ENCODE peak calls at places on chromosomes 13 and 19, in six cellular contexts. P is right lobe of liver, T is kidney tubule cell, R is anterior cingulate cortex, W is upper lobe of right lung, G is fibroblast of mammary gland. I is an unnamed sample.

GRCh38 chr13:93425411-93425810 is 198.8 kb downstream of the GPC6 start:
- DNase-seq in T (peak; percentile 50), R (no peak), P (no peak), G (no peak), W (no peak), I (no peak)

GRCh38 chr19:41882568-41883462 is at the start of gene ARHGEF1:
- DNase-seq in G (no peak), T (peak; percentile 59), W (peak; percentile 92), P (peak; percentile 78), R (no peak), I (peak; percentile 61)

GRCh38 chr13:37531054-37531453 is 67.5 kb downstream of the POSTN start:
- DNase-seq in W (no peak), R (no peak), P (no peak), T (no peak), G (peak; percentile 89), I (no peak)

GRCh38 chr13:41563501-41564001 is 106.2 kb downstream of the RGCC start:
- DNase-seq in P (no peak), W (no peak), R (peak; percentile 67), T (no peak), G (peak; percentile 69), I (no peak)

GRCh38 chr13:22126433-22127021 is 455.7 kb downstream of the FGF9 start:
- DNase-seq in W (no peak), R (no peak), G (no peak), T (no peak), P (no peak), I (peak; percentile 52)

GRCh38 chr13:111225184-111225583 is 95.3 kb upstream of the TEX29 start:
- DNase-seq in T (no peak), G (no peak), W (no peak), R (no peak), P (no peak), I (no peak)

GRCh38 chr19:52638601-52639000 is 446 bp upstream of the ZNF83 start:
- DNase-seq in G (peak; percentile 65), T (peak; percentile 84), W (no peak), R (peak; percentile 33), P (no peak), I (peak; percentile 42)

GRCh38 chr19:49767380-49767779 is 579 bp downstream of the AP2A1 start:
- DNase-seq in G (no peak), T (peak; percentile 28), P (no peak), R (no peak), W (no peak), I (no peak)

GRCh38 chr13:21240586-21240985 is 64.1 kb downstream of the MRPL57 start:
- DNase-seq in T (peak; percentile 86), G (peak; percentile 82), R (no peak), W (no peak), P (no peak), I (no peak)

GRCh38 chr13:20716951-20717350 is 13.5 kb downstream of the IL17D start:
- DNase-seq in W (no peak), T (no peak), R (no peak), G (no peak), P (no peak), I (no peak)

GRCh38 chr19:44308011-44308410 is 3.2 kb upstream of the ZNF235 start:
- DNase-seq in G (peak; percentile 42), R (no peak), W (no peak), T (no peak), P (no peak), I (no peak)

GRCh38 chr19:56138069-56138468 is 3.0 kb upstream of the ZNF444 start:
- DNase-seq in W (no peak), R (no peak), P (no peak), G (no peak), T (no peak), I (no peak)

GRCh38 chr13:49627831-49628652 is at the start of gene ARL11:
- DNase-seq in T (no peak), W (peak; percentile 85), R (peak; percentile 47), G (no peak), P (peak; percentile 68), I (peak; percentile 90)

GRCh38 chr19:49362048-49362925 is at the start of gene TEAD2:
- DNase-seq in T (peak; percentile 44), W (peak; percentile 85), R (no peak), G (peak; percentile 22), P (peak; percentile 85), I (no peak)